ENCODE peak calls at places on chromosome 21, in six cellular contexts. H is A549, G is HepG2, E is IMR-90, W is K562, V is GM12878. F is an unnamed sample.
A peak's percentile ranks its signal among the peaks of the same experiment; 100 is the strongest.

GRCh38 chr21:41171210-41171609 is 3.2 kb downstream of the BACE2 start:
- DNase-seq in H (no peak), V (no peak), E (no peak), W (no peak), G (no peak), F (no peak)

GRCh38 chr21:44090332-44090731 is 16.9 kb upstream of the PWP2 start:
- DNase-seq in V (no peak), E (no peak), H (no peak), G (no peak), W (no peak), F (no peak)

GRCh38 chr21:39807738-39808137 is 59.5 kb upstream of the PCP4 start:
- DNase-seq in G (no peak), V (no peak), E (no peak), W (no peak), H (no peak), F (no peak)

GRCh38 chr21:41705546-41706262 is 61.1 kb downstream of the RIPK4 start:
- DNase-seq in V (no peak), E (no peak), G (no peak), H (no peak), W (no peak), F (no peak)

GRCh38 chr21:28705616-28706015 is 287.1 kb downstream of the LTN1 start:
- DNase-seq in H (no peak), V (no peak), W (no peak), G (no peak), E (peak; percentile 33), F (no peak)

GRCh38 chr21:16377120-16377658 is 647.4 kb downstream of the USP25 start:
- DNase-seq in W (no peak), E (no peak), V (no peak), H (no peak), G (no peak), F (no peak)

GRCh38 chr21:27571706-27572105 is 604.8 kb upstream of the ADAMTS5 start:
- DNase-seq in E (peak; percentile 81), H (no peak), V (no peak), W (no peak), G (no peak), F (no peak)

GRCh38 chr21:38956791-38957571 is 151.3 kb downstream of the ETS2 start:
- DNase-seq in H (no peak), V (no peak), E (peak; percentile 40), G (no peak), W (peak; percentile 23), F (no peak)

GRCh38 chr21:37365657-37366487 is 701 bp upstream of the DYRK1A start:
- DNase-seq in G (peak; percentile 63), E (peak; percentile 45), W (peak; percentile 81), H (peak; percentile 19), V (no peak), F (peak; percentile 65)
- TF ChIP-seq BHLHE40 in G (no peak), E (no peak), W (peak; percentile 20), H (no peak), V (no peak), F (no peak)

DNA sequence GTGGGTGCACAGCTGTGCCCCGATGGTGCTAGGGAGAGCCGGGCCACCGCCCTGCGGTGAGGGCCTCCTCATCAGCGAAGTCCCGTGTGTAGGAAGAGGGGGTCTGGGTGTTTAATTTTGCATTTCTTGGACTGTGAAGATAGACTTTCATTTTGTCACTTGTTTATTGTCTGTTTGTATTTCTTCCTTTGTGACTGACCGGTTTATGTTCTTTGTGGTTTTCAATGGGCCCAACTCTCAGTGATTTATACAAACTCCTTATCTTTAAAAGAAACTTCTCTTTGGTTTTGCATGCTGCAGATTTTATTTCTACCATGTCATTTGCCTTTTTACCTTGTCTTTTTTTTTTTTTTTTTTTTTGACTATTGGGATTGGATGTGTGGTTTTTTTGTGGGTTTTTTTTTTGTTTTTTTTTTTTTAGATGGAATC is 65.1 kb downstream of the COL18A1 start:
- DNase-seq in E (peak; percentile 68), H (no peak), G (no peak), W (no peak), V (no peak), F (no peak)
- TF ChIP-seq BHLHE40 in E (peak; percentile 17), H (no peak), G (no peak), W (no peak), V (no peak), F (no peak)

DNA sequence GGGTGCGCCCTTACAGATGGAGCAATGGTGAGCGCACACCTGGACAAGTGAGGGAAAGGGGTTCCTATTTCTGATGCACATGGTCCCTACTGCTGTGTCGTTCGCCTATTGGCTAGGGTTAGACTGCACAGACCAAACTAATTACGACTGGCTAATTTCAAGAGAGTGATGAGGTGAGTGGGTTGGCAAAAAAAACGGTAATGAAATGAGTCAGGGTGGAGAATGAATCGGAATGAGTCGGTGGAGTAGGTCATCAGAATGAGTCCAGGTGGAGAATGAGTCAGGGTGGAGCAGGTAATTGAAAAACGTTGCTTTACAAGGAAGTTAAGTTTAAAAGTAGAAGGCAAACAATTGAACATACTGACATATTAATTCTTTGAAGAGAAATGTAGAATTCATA is 79.8 kb downstream of the WDR4 start:
- DNase-seq in W (no peak), V (peak; percentile 26), E (no peak), G (no peak), H (no peak), F (no peak)
- TF ChIP-seq BHLHE40 in W (no peak), V (no peak), E (no peak), G (no peak), H (no peak), F (no peak)

GRCh38 chr21:25896657-25897056 is 161.9 kb downstream of the GABPA start:
- DNase-seq in G (no peak), E (no peak), V (no peak), W (no peak), H (no peak), F (no peak)

GRCh38 chr21:25903599-25903998 is 168.8 kb downstream of the GABPA start:
- DNase-seq in H (no peak), E (no peak), W (no peak), G (no peak), V (peak; percentile 33), F (no peak)

GRCh38 chr21:25898671-25899070 is 163.9 kb downstream of the GABPA start:
- DNase-seq in H (no peak), V (no peak), W (no peak), E (no peak), G (no peak), F (no peak)

GRCh38 chr21:25897383-25897782 is 162.6 kb downstream of the GABPA start:
- DNase-seq in H (no peak), G (no peak), V (no peak), W (no peak), E (no peak), F (no peak)

DNA sequence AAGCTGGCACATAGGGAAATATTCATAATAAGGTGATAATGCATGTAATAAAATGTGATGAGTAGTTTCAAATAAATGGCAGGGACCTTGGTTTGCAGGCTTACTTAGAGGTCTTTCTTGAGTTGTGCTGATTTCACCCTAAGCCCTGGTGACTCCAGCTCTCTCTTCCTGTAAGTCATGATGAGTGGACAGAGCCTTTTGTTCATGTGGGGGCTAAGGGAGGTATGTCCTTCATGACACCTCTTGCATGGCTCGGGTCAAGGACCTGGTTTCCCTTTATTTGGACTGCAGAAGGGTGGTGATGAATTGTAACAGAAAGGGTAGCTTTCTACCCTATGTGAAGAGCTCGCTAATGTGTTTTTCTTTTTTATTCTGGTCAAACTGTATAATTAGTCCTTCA is 166.8 kb downstream of the GABPA start:
- DNase-seq in E (peak; percentile 39), G (no peak), W (no peak), H (no peak), V (no peak), F (no peak)
- TF ChIP-seq BHLHE40 in E (no peak), G (no peak), W (no peak), H (no peak), V (no peak), F (no peak)

GRCh38 chr21:37366488-37367300 is at the start of gene DYRK1A:
- DNase-seq in V (peak; percentile 93), G (peak; percentile 99), E (peak; percentile 99), H (peak; percentile 85), W (peak; percentile 100), F (peak; percentile 100)

GRCh38 chr21:37367758-37368535 is 1.4 kb downstream of the DYRK1A start:
- DNase-seq in H (no peak), G (no peak), E (peak; percentile 35), V (no peak), W (peak; percentile 71), F (no peak)

GRCh38 chr21:37368536-37369279 is 2.1 kb downstream of the DYRK1A start:
- DNase-seq in H (no peak), G (no peak), V (no peak), W (peak; percentile 61), E (peak; percentile 48), F (no peak)

GRCh38 chr21:37369307-37369854 is 2.8 kb downstream of the DYRK1A start:
- DNase-seq in W (peak; percentile 54), E (no peak), V (no peak), H (no peak), G (no peak), F (no peak)

DNA sequence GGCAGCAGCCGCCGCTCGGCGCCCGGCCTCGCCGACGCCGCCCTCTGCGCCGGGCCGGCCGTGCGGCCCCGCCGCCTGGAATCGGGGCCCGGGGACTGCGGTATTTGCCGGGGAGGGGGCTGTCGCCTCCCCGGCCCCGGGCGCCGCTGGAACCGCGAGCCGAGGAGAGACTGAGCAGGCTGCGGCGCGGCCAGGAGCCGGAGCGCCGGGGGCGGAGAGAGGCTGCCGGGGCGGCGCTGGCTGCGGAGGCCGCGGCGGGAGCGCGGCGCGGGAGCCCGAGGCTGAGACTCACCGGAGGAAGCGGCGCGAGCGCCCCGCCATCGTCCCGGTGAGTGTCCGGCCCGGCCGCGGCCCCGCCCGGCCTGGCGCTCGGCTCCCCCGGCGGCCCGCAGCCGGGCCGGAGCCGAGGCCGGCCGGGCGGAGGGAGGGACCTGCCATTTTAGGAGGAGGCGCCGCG is 756 bp downstream of the DYRK1A start:
- DNase-seq in H (no peak), W (no peak), E (no peak), V (no peak), G (no peak), F (no peak)
- TF ChIP-seq BHLHE40 in H (no peak), W (no peak), E (no peak), V (no peak), G (no peak), F (no peak)

DNA sequence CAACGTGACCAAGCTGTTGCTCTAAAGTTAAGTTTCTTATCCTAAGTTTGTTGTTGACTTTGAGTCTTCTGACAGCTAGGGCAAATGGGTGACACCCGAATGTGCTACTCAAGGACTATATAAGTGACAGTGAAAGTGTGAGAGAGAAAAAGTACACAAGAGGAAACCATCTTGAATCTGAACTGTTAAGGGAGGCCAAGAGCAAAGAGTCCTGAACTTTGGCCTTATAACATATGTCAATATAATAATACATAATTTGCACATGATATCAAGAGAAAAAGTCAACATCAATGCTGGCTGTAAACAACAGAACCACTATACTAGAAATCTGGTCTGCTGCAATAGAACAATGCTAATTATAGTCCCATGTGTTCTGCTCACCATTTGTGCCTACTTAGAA is 29.5 kb downstream of the SYNJ1 start:
- DNase-seq in V (no peak), H (no peak), E (no peak), W (no peak), G (no peak), F (no peak)
- TF ChIP-seq BHLHE40 in V (no peak), H (no peak), E (no peak), W (no peak), G (no peak), F (no peak)